ENCODE peak calls at places on chromosomes 2 and 18, in seven cellular contexts. One of them, this sample, is unnamed.

GRCh38 chr18:79530821-79531220 is 135.1 kb downstream of the NFATC1 start:
- DNase-seq in heart right ventricle: no peak
- DNase-seq in GM13977: no peak
- DNase-seq in OCI-LY7: no peak
- DNase-seq in NCI-H446 treated with DMSO at 0.1 percent for 48 hours: no peak
- DNase-seq in smooth muscle cell of the brain vasculature: no peak
- DNase-seq in myocyte: no peak
- DNase-seq in this sample: no peak

GRCh38 chr2:241108271-241109209 is 6.5 kb upstream of the MTERF4 start:
- DNase-seq in heart right ventricle: no peak
- DNase-seq in GM13977: no peak
- DNase-seq in OCI-LY7: no peak
- DNase-seq in NCI-H446 treated with DMSO at 0.1 percent for 48 hours: no peak
- DNase-seq in smooth muscle cell of the brain vasculature: no peak
- DNase-seq in myocyte: no peak
- DNase-seq in this sample: no peak

GRCh38 chr2:233807966-233808892 is 30.1 kb downstream of the MROH2A start:
- DNase-seq in heart right ventricle: no peak
- DNase-seq in GM13977: no peak
- DNase-seq in OCI-LY7: no peak
- DNase-seq in NCI-H446 treated with DMSO at 0.1 percent for 48 hours: no peak
- DNase-seq in smooth muscle cell of the brain vasculature: no peak
- DNase-seq in myocyte: no peak
- DNase-seq in this sample: no peak

GRCh38 chr2:9494096-9494495 is 19.7 kb downstream of the IAH1 start:
- DNase-seq in heart right ventricle: no peak
- DNase-seq in GM13977: peak
- DNase-seq in OCI-LY7: no peak
- DNase-seq in NCI-H446 treated with DMSO at 0.1 percent for 48 hours: no peak
- DNase-seq in smooth muscle cell of the brain vasculature: no peak
- DNase-seq in myocyte: no peak
- DNase-seq in this sample: no peak

GRCh38 chr2:190627881-190628412 is 20.9 kb upstream of the NAB1 start:
- DNase-seq in heart right ventricle: peak
- DNase-seq in GM13977: peak
- DNase-seq in OCI-LY7: no peak
- DNase-seq in NCI-H446 treated with DMSO at 0.1 percent for 48 hours: peak
- DNase-seq in smooth muscle cell of the brain vasculature: no peak
- DNase-seq in myocyte: peak
- DNase-seq in this sample: peak

GRCh38 chr2:61014805-61015204 is 2.7 kb upstream of the PEX13 start:
- DNase-seq in heart right ventricle: no peak
- DNase-seq in GM13977: no peak
- DNase-seq in OCI-LY7: no peak
- DNase-seq in NCI-H446 treated with DMSO at 0.1 percent for 48 hours: no peak
- DNase-seq in smooth muscle cell of the brain vasculature: no peak
- DNase-seq in myocyte: no peak
- DNase-seq in this sample: no peak

GRCh38 chr2:71254776-71255175 is 27.9 kb upstream of the PAIP2B start:
- DNase-seq in heart right ventricle: no peak
- DNase-seq in GM13977: no peak
- DNase-seq in OCI-LY7: no peak
- DNase-seq in NCI-H446 treated with DMSO at 0.1 percent for 48 hours: no peak
- DNase-seq in smooth muscle cell of the brain vasculature: no peak
- DNase-seq in myocyte: no peak
- DNase-seq in this sample: peak

GRCh38 chr2:206396216-206396615 is 47.1 kb upstream of the ADAM23 start:
- DNase-seq in heart right ventricle: no peak
- DNase-seq in GM13977: no peak
- DNase-seq in OCI-LY7: no peak
- DNase-seq in NCI-H446 treated with DMSO at 0.1 percent for 48 hours: no peak
- DNase-seq in smooth muscle cell of the brain vasculature: no peak
- DNase-seq in myocyte: no peak
- DNase-seq in this sample: peak

GRCh38 chr18:47163241-47163640 is 12.9 kb downstream of the IER3IP1 start:
- DNase-seq in heart right ventricle: no peak
- DNase-seq in GM13977: no peak
- DNase-seq in OCI-LY7: no peak
- DNase-seq in NCI-H446 treated with DMSO at 0.1 percent for 48 hours: no peak
- DNase-seq in smooth muscle cell of the brain vasculature: no peak
- DNase-seq in myocyte: peak
- DNase-seq in this sample: no peak

This sample was measured in SK-N-DZ.